ENCODE peak calls at places on chromosomes 1 and 21, in five cellular contexts. D is endothelial cell of umbilical vein, H is aorta, S is T-helper 1 cell, I is A172. X is an unnamed sample.

GRCh38 chr21:42109873-42110525 is 38.9 kb downstream of the UMODL1 start:
- DNase-seq in D (no peak), H (no peak), S (no peak), I (no peak), X (no peak)

GRCh38 chr1:158422215-158422614 is 3.8 kb downstream of the OR10K2 start:
- DNase-seq in D (no peak), H (no peak), S (no peak), I (no peak), X (no peak)

GRCh38 chr1:14733053-14733778 is 134.7 kb downstream of the KAZN start:
- DNase-seq in D (no peak), H (no peak), S (no peak), I (peak; percentile 4), X (no peak)

GRCh38 chr1:115140442-115141144 is 51.3 kb upstream of the TSPAN2 start:
- DNase-seq in D (no peak), H (no peak), S (no peak), I (no peak), X (no peak)

GRCh38 chr1:42006093-42006492 is 87.4 kb upstream of the HIVEP3 start:
- DNase-seq in D (no peak), H (no peak), S (no peak), I (no peak), X (no peak)

GRCh38 chr1:194442911-194443310 is 1256.5 kb upstream of the B3GALT2 start:
- DNase-seq in D (no peak), H (no peak), S (no peak), I (no peak), X (no peak)

GRCh38 chr1:9126511-9126910 is 2.4 kb downstream of the GPR157 start:
- DNase-seq in D (no peak), H (no peak), S (no peak), I (no peak), X (no peak)

GRCh38 chr1:40983286-40983685 is 3.8 kb downstream of the CTPS1 start:
- DNase-seq in D (no peak), H (no peak), S (no peak), I (no peak), X (no peak)

GRCh38 chr1:19010503-19010902 is 54.0 kb upstream of the IFFO2 start:
- DNase-seq in D (no peak), H (no peak), S (no peak), I (peak; percentile 13), X (no peak)

GRCh38 chr1:94819945-94820746 is at the start of gene SLC44A3:
- DNase-seq in D (peak; percentile 33), H (peak; percentile 87), S (no peak), I (no peak), X (peak; percentile 67)

GRCh38 chr1:109723351-109723750 is 11.3 kb downstream of the GSTM5 start:
- DNase-seq in D (no peak), H (no peak), S (no peak), I (peak; percentile 21), X (no peak)

GRCh38 chr21:14259669-14260458 is 43.9 kb downstream of the RBM11 start:
- DNase-seq in D (peak; percentile 56), H (no peak), S (no peak), I (peak; percentile 70), X (peak; percentile 72)

GRCh38 chr1:75444220-75444619 is 166.7 kb downstream of the SLC44A5 start:
- DNase-seq in D (no peak), H (no peak), S (no peak), I (no peak), X (no peak)

X was measured in lung microvascular endothelial cell.